ENCODE peak calls at places on chromosomes 5 and 9, in nine cellular contexts. J, M, F, V, L, I, U, K and R are unnamed samples.

GRCh38 chr9:88387733-88388202 is 476 bp upstream of the SPIN1 start:
- DNase-seq in L (peak; percentile 79), V (peak; percentile 55), J (peak; percentile 57), M (no peak), F (no peak), I (peak; percentile 63), K (peak; percentile 72), U (peak; percentile 68), R (no peak)

GRCh38 chr5:159877894-159878448 is 38.3 kb upstream of the ADRA1B start:
- DNase-seq in K (peak; percentile 18), J (no peak), V (no peak), L (peak; percentile 85), I (no peak), U (no peak), F (no peak), M (no peak), R (no peak)

GRCh38 chr9:133455936-133456335 is 3.8 kb upstream of the CACFD1 start:
- DNase-seq in M (no peak), I (no peak), L (no peak), U (no peak), J (no peak), F (no peak), K (no peak), V (no peak), R (no peak)

GRCh38 chr9:14071484-14071883 is 242.5 kb downstream of the NFIB start:
- DNase-seq in J (no peak), U (no peak), I (no peak), L (no peak), K (no peak), F (no peak), M (no peak), V (no peak), R (no peak)

GRCh38 chr5:56535347-56535746 is 280.0 kb upstream of the MAP3K1 start:
- DNase-seq in M (no peak), K (no peak), V (no peak), J (no peak), F (no peak), U (no peak), L (no peak), I (no peak), R (no peak)

GRCh38 chr5:96651948-96652753 is 10.0 kb upstream of the CAST start:
- DNase-seq in V (no peak), M (no peak), F (no peak), I (peak; percentile 11), L (no peak), J (no peak), U (no peak), K (no peak), R (no peak)

GRCh38 chr5:26805076-26805475 is 233.3 kb downstream of the CDH9 start:
- DNase-seq in I (no peak), M (no peak), U (no peak), V (no peak), L (no peak), K (no peak), F (no peak), J (no peak), R (no peak)

GRCh38 chr9:83432104-83432627 is 106.0 kb downstream of the FRMD3 start:
- DNase-seq in U (peak; percentile 68), L (peak; percentile 79), I (no peak), K (peak; percentile 77), V (no peak), J (peak; percentile 60), M (no peak), F (no peak), R (peak; percentile 48)

GRCh38 chr9:136541709-136542108 is 4.1 kb downstream of the NOTCH1 start:
- DNase-seq in U (no peak), F (no peak), K (no peak), L (no peak), J (no peak), M (no peak), I (no peak), V (no peak), R (no peak)

GRCh38 chr9:136537896-136538598 is 7.8 kb downstream of the NOTCH1 start:
- DNase-seq in I (no peak), K (no peak), U (no peak), M (no peak), V (no peak), J (no peak), L (no peak), F (no peak), R (no peak)

GRCh38 chr9:136538599-136539426 is 7.0 kb downstream of the NOTCH1 start:
- DNase-seq in I (no peak), J (peak; percentile 83), K (peak; percentile 62), F (peak; percentile 68), M (no peak), V (no peak), U (no peak), L (no peak), R (no peak)

GRCh38 chr9:136541179-136541578 is 4.7 kb downstream of the NOTCH1 start:
- DNase-seq in K (no peak), V (no peak), L (no peak), U (no peak), I (no peak), F (no peak), M (no peak), J (peak; percentile 50), R (no peak)

DNA sequence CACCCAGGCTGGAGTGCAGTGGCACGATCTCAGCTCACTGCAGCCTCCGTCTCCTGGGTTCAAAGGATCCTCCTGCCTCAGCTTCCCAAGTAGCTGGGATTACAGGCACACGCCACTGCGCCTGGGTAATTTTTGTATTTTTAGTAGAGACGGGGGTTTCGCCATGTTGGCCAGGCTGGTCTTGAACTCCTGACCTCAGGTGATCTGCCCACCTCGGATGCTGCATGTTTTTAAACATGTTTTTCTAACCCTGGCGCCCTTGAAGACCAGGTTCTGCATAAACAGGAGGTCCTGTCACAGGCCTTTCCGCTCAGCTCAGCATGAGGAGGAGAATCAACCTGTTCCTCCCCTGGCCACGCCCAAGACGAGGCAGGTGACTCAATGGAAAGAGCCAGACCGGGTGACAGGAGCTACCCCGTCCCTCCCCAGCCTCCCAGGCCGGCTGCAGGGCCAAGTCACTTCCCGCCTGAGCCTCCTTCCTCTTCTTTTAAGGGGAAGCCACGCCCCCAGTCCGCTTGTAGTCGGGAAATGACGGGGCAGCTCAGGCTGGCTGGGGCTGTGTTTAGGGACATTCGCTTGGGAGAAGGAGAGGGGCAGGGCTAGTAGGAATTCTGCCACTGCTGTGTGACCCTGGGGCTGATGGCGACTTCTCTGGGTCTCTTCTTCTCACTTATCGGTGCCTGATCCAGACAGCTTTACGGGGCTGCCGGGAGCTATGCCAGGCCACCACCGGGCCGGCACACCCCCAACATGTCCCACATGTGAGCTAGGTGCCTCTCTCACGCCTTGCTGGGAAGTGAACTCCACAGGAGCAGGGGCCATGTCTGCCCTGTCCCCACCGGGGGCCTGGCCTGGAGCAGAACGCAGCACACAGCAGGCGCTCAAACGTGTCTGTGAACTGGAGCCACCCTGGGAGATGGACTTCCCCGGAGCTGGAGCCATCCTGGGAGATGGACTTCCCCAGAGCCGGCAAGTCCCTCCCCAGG is 6.1 kb downstream of the NOTCH1 start:
- DNase-seq in I (no peak), U (peak; percentile 96), F (peak; percentile 86), M (no peak), V (peak; percentile 89), L (peak; percentile 96), K (peak; percentile 97), J (peak; percentile 95), R (no peak)
- TF ChIP-seq POLR2AphosphoS5 in I (no peak), U (peak; percentile 76), F (no peak), M (no peak), V (no peak), L (peak; percentile 47), K (peak; percentile 68), J (peak; percentile 9), R (no peak)

DNA sequence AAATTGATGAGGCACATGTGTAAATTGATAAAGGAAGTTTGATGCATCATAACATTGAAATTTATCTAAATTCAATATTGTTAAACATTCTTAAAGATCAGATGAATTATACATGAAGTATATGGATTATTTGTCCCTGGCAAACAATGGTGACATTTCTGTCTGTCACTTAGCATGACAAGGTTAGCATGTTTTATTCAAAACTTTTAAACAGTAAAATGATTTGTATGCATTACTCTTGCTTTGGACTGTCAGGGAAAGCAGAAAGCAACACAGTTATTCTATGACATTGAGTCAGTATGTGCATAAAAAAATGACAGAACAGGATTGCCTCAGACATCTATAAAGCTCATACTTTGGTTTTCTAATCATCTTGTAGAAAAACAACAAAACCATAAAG is 193.7 kb downstream of the IZUMO3 start:
- DNase-seq in M (no peak), L (no peak), J (no peak), V (no peak), U (no peak), I (no peak), F (no peak), K (no peak), R (no peak)
- TF ChIP-seq POLR2AphosphoS5 in M (no peak), L (no peak), J (no peak), V (no peak), U (no peak), I (no peak), F (no peak), K (no peak), R (no peak)

GRCh38 chr5:637581-638450 is 25.7 kb downstream of the CEP72 start:
- DNase-seq in V (no peak), M (no peak), I (no peak), J (no peak), K (no peak), L (no peak), U (peak; percentile 40), F (no peak), R (peak; percentile 38)

GRCh38 chr5:633521-633955 is 21.4 kb downstream of the CEP72 start:
- DNase-seq in L (no peak), I (no peak), M (no peak), V (no peak), J (no peak), F (no peak), K (no peak), U (peak; percentile 51), R (no peak)

GRCh38 chr5:635321-636055 is 23.3 kb downstream of the CEP72 start:
- DNase-seq in V (no peak), M (no peak), L (no peak), U (peak; percentile 31), K (no peak), F (no peak), I (no peak), J (no peak), R (peak; percentile 29)

GRCh38 chr5:636951-637350 is 24.8 kb downstream of the CEP72 start:
- DNase-seq in L (no peak), I (no peak), F (no peak), K (no peak), U (peak; percentile 39), M (no peak), V (no peak), J (no peak), R (no peak)

DNA sequence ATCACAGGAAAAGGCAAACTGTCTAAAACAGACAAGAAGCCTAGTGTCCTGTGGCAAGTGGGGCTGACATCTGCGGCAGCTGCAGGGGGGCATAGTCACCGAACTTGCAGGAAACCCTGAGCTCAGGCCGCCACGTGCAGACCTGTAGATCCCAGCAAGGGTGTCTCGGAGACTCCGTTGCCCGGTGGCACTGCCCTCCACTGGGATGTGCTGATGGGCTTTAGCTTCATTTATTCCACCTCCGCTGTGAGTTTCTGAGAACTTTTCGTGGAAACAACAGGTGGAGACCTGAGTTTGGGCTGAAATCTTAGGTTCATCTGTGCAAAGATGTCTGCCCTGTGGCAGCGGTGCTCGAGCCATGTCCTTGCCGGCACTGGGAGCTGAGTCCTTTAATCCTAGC is 22.1 kb downstream of the CEP72 start:
- DNase-seq in F (no peak), K (no peak), I (no peak), J (no peak), U (peak; percentile 38), M (no peak), L (no peak), V (no peak), R (no peak)
- TF ChIP-seq POLR2AphosphoS5 in F (no peak), K (no peak), I (no peak), J (no peak), U (no peak), M (no peak), L (no peak), V (no peak), R (no peak)

GRCh38 chr9:121736147-121736721 is 84.8 kb downstream of the DAB2IP start:
- DNase-seq in L (peak; percentile 91), V (no peak), M (no peak), K (peak; percentile 87), F (no peak), U (peak; percentile 88), I (no peak), J (no peak), R (no peak)
- TF ChIP-seq POLR2AphosphoS5 in L (peak; percentile 83), V (peak; percentile 22), M (no peak), K (peak; percentile 94), F (no peak), U (no peak), I (no peak), J (no peak), R (no peak)